ENCODE peak calls at places on chromosomes 1 and 21, in ten cellular contexts. One of them, this sample, is unnamed.

GRCh38 chr1:111747282-111747734 is 8.1 kb upstream of the INKA2 start:
- DNase-seq in Ammon's horn: peak; percentile 65
- DNase-seq in fibroblast of lung: peak; percentile 63
- DNase-seq in astrocyte of the hippocampus: peak; percentile 64
- DNase-seq in mucosa of gallbladder: peak; percentile 54
- DNase-seq in Right ventricle myocardium superior: no peak
- DNase-seq in RWPE2: peak; percentile 75
- DNase-seq in activated CD4-positive, CD25-positive, alpha-beta regulatory T cell: peak; percentile 14
- DNase-seq in NCI-H345: peak; percentile 15
- DNase-seq in heart right ventricle: no peak
- DNase-seq in this sample: peak; percentile 56

GRCh38 chr1:20719871-20720620 is 2.2 kb upstream of the KIF17 start:
- DNase-seq in Ammon's horn: no peak
- DNase-seq in fibroblast of lung: no peak
- DNase-seq in astrocyte of the hippocampus: no peak
- DNase-seq in mucosa of gallbladder: no peak
- DNase-seq in Right ventricle myocardium superior: peak; percentile 4
- DNase-seq in RWPE2: no peak
- DNase-seq in activated CD4-positive, CD25-positive, alpha-beta regulatory T cell: no peak
- DNase-seq in NCI-H345: no peak
- DNase-seq in heart right ventricle: no peak
- DNase-seq in this sample: no peak

GRCh38 chr1:169572184-169572583 is 14.1 kb downstream of the F5 start:
- DNase-seq in Ammon's horn: no peak
- DNase-seq in fibroblast of lung: peak; percentile 8
- DNase-seq in astrocyte of the hippocampus: peak; percentile 18
- DNase-seq in mucosa of gallbladder: no peak
- DNase-seq in Right ventricle myocardium superior: no peak
- DNase-seq in RWPE2: no peak
- DNase-seq in activated CD4-positive, CD25-positive, alpha-beta regulatory T cell: no peak
- DNase-seq in NCI-H345: no peak
- DNase-seq in heart right ventricle: no peak
- DNase-seq in this sample: no peak

GRCh38 chr1:38029081-38029681 is 16.6 kb downstream of the UTP11 start:
- DNase-seq in Ammon's horn: no peak
- DNase-seq in fibroblast of lung: peak; percentile 53
- DNase-seq in astrocyte of the hippocampus: peak; percentile 76
- DNase-seq in mucosa of gallbladder: no peak
- DNase-seq in Right ventricle myocardium superior: no peak
- DNase-seq in RWPE2: no peak
- DNase-seq in activated CD4-positive, CD25-positive, alpha-beta regulatory T cell: no peak
- DNase-seq in NCI-H345: peak; percentile 83
- DNase-seq in heart right ventricle: peak; percentile 51
- DNase-seq in this sample: no peak

GRCh38 chr21:42062543-42063022 is 8.5 kb upstream of the UMODL1 start:
- DNase-seq in Ammon's horn: peak; percentile 41
- DNase-seq in fibroblast of lung: no peak
- DNase-seq in astrocyte of the hippocampus: no peak
- DNase-seq in mucosa of gallbladder: peak; percentile 57
- DNase-seq in Right ventricle myocardium superior: no peak
- DNase-seq in RWPE2: no peak
- DNase-seq in activated CD4-positive, CD25-positive, alpha-beta regulatory T cell: peak; percentile 75
- DNase-seq in NCI-H345: peak; percentile 82
- DNase-seq in heart right ventricle: no peak
- DNase-seq in this sample: no peak

GRCh38 chr1:88200545-88200944 is 483.5 kb upstream of the PKN2 start:
- DNase-seq in Ammon's horn: no peak
- DNase-seq in fibroblast of lung: no peak
- DNase-seq in astrocyte of the hippocampus: no peak
- DNase-seq in mucosa of gallbladder: no peak
- DNase-seq in Right ventricle myocardium superior: no peak
- DNase-seq in RWPE2: no peak
- DNase-seq in activated CD4-positive, CD25-positive, alpha-beta regulatory T cell: no peak
- DNase-seq in NCI-H345: no peak
- DNase-seq in heart right ventricle: no peak
- DNase-seq in this sample: no peak

GRCh38 chr1:91631718-91632330 is 131.2 kb downstream of the CDC7 start:
- DNase-seq in Ammon's horn: no peak
- DNase-seq in fibroblast of lung: no peak
- DNase-seq in astrocyte of the hippocampus: no peak
- DNase-seq in mucosa of gallbladder: no peak
- DNase-seq in Right ventricle myocardium superior: no peak
- DNase-seq in RWPE2: no peak
- DNase-seq in activated CD4-positive, CD25-positive, alpha-beta regulatory T cell: no peak
- DNase-seq in NCI-H345: no peak
- DNase-seq in heart right ventricle: no peak
- DNase-seq in this sample: no peak

GRCh38 chr1:53176452-53177344 is 19.9 kb upstream of the CPT2 start:
- DNase-seq in Ammon's horn: peak; percentile 36
- DNase-seq in fibroblast of lung: peak; percentile 57
- DNase-seq in astrocyte of the hippocampus: peak; percentile 55
- DNase-seq in mucosa of gallbladder: peak; percentile 57
- DNase-seq in Right ventricle myocardium superior: peak; percentile 68
- DNase-seq in RWPE2: no peak
- DNase-seq in activated CD4-positive, CD25-positive, alpha-beta regulatory T cell: no peak
- DNase-seq in NCI-H345: peak; percentile 60
- DNase-seq in heart right ventricle: peak; percentile 50
- DNase-seq in this sample: no peak

GRCh38 chr1:153355445-153356071 is 2.1 kb upstream of the S100A9 start:
- DNase-seq in Ammon's horn: peak; percentile 28
- DNase-seq in fibroblast of lung: peak; percentile 49
- DNase-seq in astrocyte of the hippocampus: peak; percentile 30
- DNase-seq in mucosa of gallbladder: peak; percentile 24
- DNase-seq in Right ventricle myocardium superior: peak; percentile 81
- DNase-seq in RWPE2: no peak
- DNase-seq in activated CD4-positive, CD25-positive, alpha-beta regulatory T cell: no peak
- DNase-seq in NCI-H345: peak; percentile 89
- DNase-seq in heart right ventricle: peak; percentile 59
- DNase-seq in this sample: no peak

GRCh38 chr1:221998781-221999180 is 256.9 kb upstream of the DUSP10 start:
- DNase-seq in Ammon's horn: no peak
- DNase-seq in fibroblast of lung: peak; percentile 34
- DNase-seq in astrocyte of the hippocampus: no peak
- DNase-seq in mucosa of gallbladder: no peak
- DNase-seq in Right ventricle myocardium superior: no peak
- DNase-seq in RWPE2: no peak
- DNase-seq in activated CD4-positive, CD25-positive, alpha-beta regulatory T cell: no peak
- DNase-seq in NCI-H345: no peak
- DNase-seq in heart right ventricle: no peak
- DNase-seq in this sample: no peak

GRCh38 chr1:220040028-220040596 is 6.2 kb downstream of the EPRS1 start:
- DNase-seq in Ammon's horn: no peak
- DNase-seq in fibroblast of lung: no peak
- DNase-seq in astrocyte of the hippocampus: no peak
- DNase-seq in mucosa of gallbladder: no peak
- DNase-seq in Right ventricle myocardium superior: no peak
- DNase-seq in RWPE2: no peak
- DNase-seq in activated CD4-positive, CD25-positive, alpha-beta regulatory T cell: no peak
- DNase-seq in NCI-H345: no peak
- DNase-seq in heart right ventricle: no peak
- DNase-seq in this sample: no peak

GRCh38 chr1:167746988-167747655 is 25.3 kb downstream of the MPZL1 start:
- DNase-seq in Ammon's horn: no peak
- DNase-seq in fibroblast of lung: no peak
- DNase-seq in astrocyte of the hippocampus: no peak
- DNase-seq in mucosa of gallbladder: no peak
- DNase-seq in Right ventricle myocardium superior: no peak
- DNase-seq in RWPE2: no peak
- DNase-seq in activated CD4-positive, CD25-positive, alpha-beta regulatory T cell: no peak
- DNase-seq in NCI-H345: no peak
- DNase-seq in heart right ventricle: no peak
- DNase-seq in this sample: no peak

GRCh38 chr1:147892216-147892615 is 10.4 kb upstream of the GJA8 start:
- DNase-seq in Ammon's horn: peak; percentile 8
- DNase-seq in fibroblast of lung: no peak
- DNase-seq in astrocyte of the hippocampus: no peak
- DNase-seq in mucosa of gallbladder: no peak
- DNase-seq in Right ventricle myocardium superior: no peak
- DNase-seq in RWPE2: no peak
- DNase-seq in activated CD4-positive, CD25-positive, alpha-beta regulatory T cell: no peak
- DNase-seq in NCI-H345: peak; percentile 20
- DNase-seq in heart right ventricle: no peak
- DNase-seq in this sample: no peak